ENCODE peak calls at places on chromosomes 2 and 18, in four cellular contexts. V, N, O and J are unnamed samples.

GRCh38 chr18:25169701-25170100 is 182.3 kb downstream of the ZNF521 start:
- DNase-seq in V (no peak), N (no peak), O (no peak), J (no peak)

GRCh38 chr18:8389391-8390340 is 219.6 kb upstream of the RAB12 start:
- DNase-seq in V (peak; percentile 36), N (peak; percentile 64), O (peak; percentile 59), J (peak; percentile 74)

GRCh38 chr2:28271231-28271913 is 121.3 kb upstream of the FOSL2 start:
- DNase-seq in V (no peak), N (no peak), O (no peak), J (no peak)

GRCh38 chr2:206423147-206423546 is 20.2 kb upstream of the ADAM23 start:
- DNase-seq in V (no peak), N (no peak), O (no peak), J (no peak)

GRCh38 chr2:57920342-57920939 is 126.2 kb upstream of the VRK2 start:
- DNase-seq in V (no peak), N (no peak), O (no peak), J (no peak)

GRCh38 chr2:122446761-122447160 is 691.3 kb downstream of the TSN start:
- DNase-seq in V (no peak), N (no peak), O (no peak), J (no peak)

GRCh38 chr2:198054299-198054698 is 249.9 kb downstream of the PLCL1 start:
- DNase-seq in V (no peak), N (no peak), O (no peak), J (no peak)

GRCh38 chr2:113171359-113172075 is 2.3 kb upstream of the PSD4 start:
- DNase-seq in V (no peak), N (no peak), O (no peak), J (no peak)

GRCh38 chr2:173667415-173667814 is 297.8 kb downstream of the SP3 start:
- DNase-seq in V (no peak), N (no peak), O (no peak), J (no peak)

GRCh38 chr18:52991246-52991645 is 651.2 kb downstream of the DCC start:
- DNase-seq in V (no peak), N (no peak), O (no peak), J (no peak)

GRCh38 chr2:213682276-213682675 is 398.0 kb downstream of the SPAG16 start:
- DNase-seq in V (no peak), N (no peak), O (no peak), J (no peak)

GRCh38 chr2:63840081-63840784 is 1.5 kb upstream of the UGP2 start:
- DNase-seq in V (peak; percentile 68), N (no peak), O (no peak), J (no peak)

GRCh38 chr2:212665948-212666347 is 127.3 kb upstream of the ERBB4 start:
- DNase-seq in V (no peak), N (no peak), O (no peak), J (no peak)

GRCh38 chr2:98281607-98282006 is 64.6 kb upstream of the CNGA3 start:
- DNase-seq in V (no peak), N (no peak), O (no peak), J (no peak)

GRCh38 chr2:11342561-11343343 is 1.7 kb downstream of the ROCK2 start:
- DNase-seq in V (peak; percentile 14), N (no peak), O (no peak), J (no peak)

GRCh38 chr18:35588995-35589394 is 7.5 kb downstream of the GALNT1 start:
- DNase-seq in V (no peak), N (no peak), O (no peak), J (no peak)